ENCODE peak calls at places on chromosomes 7 and 10, in ten cellular contexts. M, B, O, A, R, C, K, Y, N and I are unnamed samples.

GRCh38 chr7:82481499-82482097 is 38.0 kb upstream of the CACNA2D1 start:
- DNase-seq in M (no peak), B (no peak), O (no peak), A (no peak), R (no peak), C (no peak), K (no peak), Y (no peak), N (peak; percentile 0), I (no peak)

GRCh38 chr7:123624527-123625183 is 23.0 kb downstream of the ASB15 start:
- DNase-seq in M (no peak), B (peak; percentile 66), O (peak; percentile 75), A (peak; percentile 34), R (no peak), C (peak; percentile 83), K (peak; percentile 84), Y (peak; percentile 61), N (peak; percentile 25), I (peak; percentile 83)

GRCh38 chr7:18290865-18291264 is 204.7 kb upstream of the HDAC9 start:
- DNase-seq in M (no peak), B (no peak), O (no peak), A (no peak), R (no peak), C (no peak), K (no peak), Y (no peak), N (no peak), I (no peak)

GRCh38 chr10:66246177-66246576 is 679.7 kb upstream of the LRRTM3 start:
- DNase-seq in M (no peak), B (no peak), O (no peak), A (no peak), R (no peak), C (no peak), K (no peak), Y (no peak), N (no peak), I (no peak)

GRCh38 chr7:749121-749520 is 22.0 kb upstream of the PRKAR1B start:
- DNase-seq in M (peak; percentile 46), B (peak; percentile 59), O (peak; percentile 53), A (no peak), R (no peak), C (no peak), K (peak; percentile 70), Y (peak; percentile 62), N (no peak), I (peak; percentile 34)

GRCh38 chr7:135079068-135079467 is 68.8 kb upstream of the TMEM140 start:
- DNase-seq in M (no peak), B (no peak), O (no peak), A (no peak), R (no peak), C (no peak), K (no peak), Y (no peak), N (no peak), I (no peak)

GRCh38 chr10:106111241-106111640 is 1053.3 kb downstream of the SORCS1 start:
- DNase-seq in M (no peak), B (no peak), O (no peak), A (no peak), R (no peak), C (no peak), K (no peak), Y (no peak), N (no peak), I (no peak)

GRCh38 chr7:34165927-34166550 is 260.7 kb downstream of the BMPER start:
- DNase-seq in M (no peak), B (no peak), O (no peak), A (no peak), R (no peak), C (no peak), K (no peak), Y (no peak), N (no peak), I (no peak)

GRCh38 chr7:157909370-157909769 is 572.6 kb downstream of the DNAJB6 start:
- DNase-seq in M (no peak), B (no peak), O (no peak), A (no peak), R (no peak), C (no peak), K (no peak), Y (no peak), N (no peak), I (peak; percentile 41)

GRCh38 chr10:30701471-30702173 is 72.1 kb upstream of the LYZL2 start:
- DNase-seq in M (no peak), B (peak; percentile 31), O (no peak), A (peak; percentile 69), R (no peak), C (no peak), K (peak; percentile 22), Y (no peak), N (peak; percentile 87), I (peak; percentile 89)

GRCh38 chr10:21975378-21975990 is 28.0 kb downstream of the DNAJC1 start:
- DNase-seq in M (no peak), B (no peak), O (no peak), A (no peak), R (no peak), C (no peak), K (no peak), Y (no peak), N (no peak), I (no peak)

GRCh38 chr7:36787933-36788378 is 63.7 kb upstream of the AOAH start:
- DNase-seq in M (no peak), B (no peak), O (no peak), A (no peak), R (no peak), C (no peak), K (no peak), Y (no peak), N (peak; percentile 42), I (no peak)
- H3K4me1 ChIP-seq in M (peaks cover 18% of the 10 kb centered on the region), B (peaks cover 6% of the 10 kb centered on the region), O (no peaks in the 10 kb centered on the region), A (no peaks in the 10 kb centered on the region), R (no peaks in the 10 kb centered on the region), C (no peaks in the 10 kb centered on the region), K (peaks cover 7% of the 10 kb centered on the region), Y (no peaks in the 10 kb centered on the region), N (peaks cover 13% of the 10 kb centered on the region), I (no peaks in the 10 kb centered on the region)

GRCh38 chr7:138784692-138785091 is 13.1 kb upstream of the TMEM213 start:
- DNase-seq in M (no peak), B (no peak), O (no peak), A (no peak), R (no peak), C (no peak), K (no peak), Y (no peak), N (no peak), I (no peak)

GRCh38 chr7:138781004-138781403 is 16.8 kb upstream of the TMEM213 start:
- DNase-seq in M (no peak), B (no peak), O (no peak), A (no peak), R (no peak), C (no peak), K (no peak), Y (no peak), N (no peak), I (no peak)

GRCh38 chr7:138785587-138786437 is 12.0 kb upstream of the TMEM213 start:
- DNase-seq in M (no peak), B (no peak), O (no peak), A (no peak), R (no peak), C (no peak), K (no peak), Y (no peak), N (no peak), I (peak; percentile 55)
- TF ChIP-seq POLR2A in M (no peak), B (no peak), O (no peak), A (no peak), R (no peak), C (no peak), K (no peak), Y (no peak), N (no peak), I (no peak)

DNA sequence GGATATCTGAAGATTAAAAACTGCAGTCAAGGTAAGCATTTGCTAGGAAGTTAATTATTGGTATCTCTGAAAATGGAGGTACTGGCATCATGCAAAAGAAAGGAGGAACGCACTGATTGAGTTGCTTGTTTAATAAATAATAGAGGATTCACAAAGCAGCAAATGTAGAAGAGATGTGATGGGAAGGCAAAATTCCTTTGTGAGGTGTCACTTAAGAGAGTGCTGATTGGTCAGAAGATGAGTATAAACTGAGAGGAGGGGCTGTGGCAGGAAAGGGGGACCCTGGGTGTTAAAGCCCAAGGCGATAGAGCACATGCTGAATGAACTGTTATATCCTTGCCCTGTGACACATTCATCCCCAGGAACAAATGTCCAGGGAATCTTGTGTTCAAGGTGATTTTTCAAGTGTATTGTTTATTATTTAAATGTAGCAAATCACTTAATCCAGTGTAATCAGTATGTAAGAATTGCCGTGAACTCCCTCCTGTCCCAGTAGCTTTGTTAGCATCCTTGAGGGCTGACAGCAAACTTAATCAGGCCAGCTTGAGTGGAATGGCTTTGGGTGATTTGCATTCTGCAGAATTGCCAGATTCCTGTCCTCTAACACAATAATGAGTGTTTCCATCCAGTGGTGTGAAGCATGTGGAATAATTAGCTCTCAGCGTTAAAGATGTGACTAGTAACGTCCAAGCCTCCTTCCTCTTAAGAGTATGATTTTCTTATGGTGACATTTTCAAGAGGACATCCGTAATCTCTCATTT is 111.9 kb downstream of the CHN2 start:
- DNase-seq in M (no peak), B (no peak), O (no peak), A (no peak), R (no peak), C (no peak), K (no peak), Y (no peak), N (no peak), I (no peak)
- H3K27me3 ChIP-seq in M (no peaks in the 10 kb centered on the region), B (no peaks in the 10 kb centered on the region), O (no peaks in the 10 kb centered on the region), A (no peaks in the 10 kb centered on the region), R (no peaks in the 10 kb centered on the region), C (no peaks in the 10 kb centered on the region), K (no peaks in the 10 kb centered on the region), Y (no peaks in the 10 kb centered on the region), N (peaks cover 2% of the 10 kb centered on the region), I (no peaks in the 10 kb centered on the region)

GRCh38 chr7:107319724-107320228 is 150.1 kb upstream of the GPR22 start:
- DNase-seq in M (no peak), B (no peak), O (no peak), A (no peak), R (no peak), C (no peak), K (no peak), Y (no peak), N (no peak), I (no peak)

GRCh38 chr7:107321611-107322010 is 148.2 kb upstream of the GPR22 start:
- DNase-seq in M (no peak), B (no peak), O (no peak), A (no peak), R (no peak), C (no peak), K (no peak), Y (no peak), N (no peak), I (no peak)

GRCh38 chr7:107318523-107319160 is 149.8 kb downstream of the HBP1 start:
- DNase-seq in M (no peak), B (no peak), O (no peak), A (no peak), R (no peak), C (no peak), K (no peak), Y (no peak), N (no peak), I (no peak)

DNA sequence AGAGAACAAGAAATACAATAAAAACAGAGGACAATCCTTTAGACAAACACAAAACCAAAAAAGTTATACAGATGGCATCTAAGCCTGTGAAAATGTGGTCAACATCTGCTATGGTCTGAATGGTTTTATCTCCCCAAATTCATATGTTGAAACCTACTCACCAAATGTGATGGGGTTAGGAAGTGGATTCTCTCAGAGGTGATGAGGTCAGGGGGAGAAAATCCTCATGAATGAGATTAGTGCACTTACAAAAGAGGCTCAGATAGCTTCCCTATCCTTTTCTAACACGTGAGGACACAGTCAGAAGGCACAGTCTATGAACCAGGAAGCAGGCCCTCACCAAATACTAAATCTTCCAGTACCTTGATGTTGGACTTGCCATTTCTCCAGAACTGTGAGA is 147.8 kb upstream of the GPR22 start:
- DNase-seq in M (no peak), B (no peak), O (no peak), A (no peak), R (no peak), C (no peak), K (no peak), Y (no peak), N (no peak), I (no peak)
- H3K4me1 ChIP-seq in M (no peaks in the 10 kb centered on the region), B (no peaks in the 10 kb centered on the region), O (no peaks in the 10 kb centered on the region), A (no peaks in the 10 kb centered on the region), R (no peaks in the 10 kb centered on the region), C (no peaks in the 10 kb centered on the region), K (no peaks in the 10 kb centered on the region), Y (no peaks in the 10 kb centered on the region), N (no peaks in the 10 kb centered on the region), I (no peaks in the 10 kb centered on the region)